ENCODE peak calls at places on chromosomes 4 and X, in ten cellular contexts. X is tibial nerve; K is OCI-LY7; I is effector memory CD4-positive, alpha-beta T cell; V is left kidney; S is GM06990; Y is activated CD4-positive, CD25-positive, alpha-beta regulatory T cell; P is Ammon's horn; A is NCI-H1694; C is NCI-H146. Q is an unnamed sample.

GRCh38 chr4:154329268-154329858 is 162.2 kb downstream of the DCHS2 start:
- DNase-seq in Y (no peak), A (no peak), C (no peak), P (peak; percentile 46), I (no peak), S (no peak), X (no peak), K (peak; percentile 44), V (peak; percentile 66), Q (no peak)

GRCh38 chrX:15157624-15158023 is 112.3 kb downstream of the ASB9 start:
- DNase-seq in V (no peak), I (no peak), S (no peak), A (no peak), C (no peak), K (no peak), X (no peak), Y (no peak), P (no peak), Q (no peak)

GRCh38 chr4:170145120-170145519 is 55.4 kb upstream of the AADAT start:
- DNase-seq in X (no peak), A (no peak), V (no peak), P (no peak), Y (no peak), K (no peak), C (no peak), S (no peak), I (no peak), Q (no peak)

GRCh38 chr4:156773648-156774357 is 197.8 kb downstream of the PDGFC start:
- DNase-seq in I (no peak), K (no peak), P (no peak), A (no peak), S (no peak), V (no peak), C (no peak), X (no peak), Y (no peak), Q (no peak)

GRCh38 chr4:149995134-149995756 is 83.0 kb upstream of the DCLK2 start:
- DNase-seq in C (no peak), V (no peak), K (no peak), S (no peak), P (no peak), Y (no peak), X (no peak), I (no peak), A (no peak), Q (no peak)

GRCh38 chr4:147984065-147984777 is 252.3 kb downstream of the ARHGAP10 start:
- DNase-seq in I (no peak), A (peak; percentile 0), K (peak; percentile 45), X (no peak), Y (no peak), S (peak; percentile 6), V (peak; percentile 65), C (no peak), P (peak; percentile 66), Q (no peak)

GRCh38 chrX:39519213-39519544 is 578.6 kb downstream of the BCOR start:
- DNase-seq in I (no peak), Y (no peak), C (no peak), S (no peak), P (peak; percentile 30), X (peak; percentile 15), A (peak; percentile 50), K (no peak), V (peak; percentile 42), Q (no peak)

GRCh38 chr4:156322592-156322991 is 368.9 kb upstream of the CTSO start:
- DNase-seq in K (no peak), C (no peak), I (no peak), S (no peak), A (no peak), P (no peak), X (no peak), V (no peak), Y (no peak), Q (no peak)

GRCh38 chrX:42107495-42108139 is 184.3 kb upstream of the CASK start:
- DNase-seq in P (no peak), Y (no peak), V (no peak), S (peak; percentile 54), A (no peak), I (no peak), K (no peak), X (no peak), C (no peak), Q (no peak)

GRCh38 chrX:38760883-38761282 is 40.4 kb upstream of the MID1IP1 start:
- DNase-seq in S (no peak), Y (no peak), P (no peak), C (no peak), I (no peak), X (no peak), K (no peak), A (no peak), V (no peak), Q (no peak)